ENCODE peak calls at places on chromosomes 7 and 10, in ten cellular contexts. E is fibroblast of lung, H is PC-9, C is foreskin fibroblast, K is AG09309, A is GM06990, M is right lobe of liver, Z is endothelial cell of umbilical vein, J is left lung, G is mammary epithelial cell. F is an unnamed sample.

GRCh38 chr10:133242611-133243356 is 5.1 kb downstream of the VENTX start:
- DNase-seq in E (peak), H (no peak), C (no peak), K (no peak), A (no peak), M (no peak), Z (no peak), J (no peak), G (no peak), F (peak)

GRCh38 chr7:74405191-74405898 is 48.4 kb upstream of the GTF2IRD1 start:
- DNase-seq in E (no peak), H (no peak), C (peak), K (no peak), A (no peak), M (no peak), Z (no peak), J (no peak), G (no peak), F (no peak)

GRCh38 chr7:157457355-157458253 is 120.8 kb downstream of the DNAJB6 start:
- DNase-seq in E (no peak), H (peak), C (no peak), K (no peak), A (no peak), M (no peak), Z (no peak), J (peak), G (no peak), F (no peak)

GRCh38 chr7:78770422-78771410 is 682.8 kb downstream of the MAGI2 start:
- DNase-seq in E (peak), H (no peak), C (peak), K (no peak), A (no peak), M (no peak), Z (no peak), J (no peak), G (no peak), F (peak)

GRCh38 chr7:93048136-93048930 is 69.4 kb downstream of the SAMD9 start:
- DNase-seq in E (peak), H (no peak), C (peak), K (no peak), A (no peak), M (no peak), Z (no peak), J (no peak), G (no peak), F (no peak)

GRCh38 chr7:44176486-44176885 is 12.8 kb downstream of the GCK start:
- DNase-seq in E (no peak), H (no peak), C (no peak), K (no peak), A (no peak), M (no peak), Z (no peak), J (no peak), G (no peak), F (no peak)

GRCh38 chr7:137850586-137850985 is 3.8 kb upstream of the DGKI start:
- DNase-seq in E (no peak), H (no peak), C (peak), K (no peak), A (no peak), M (no peak), Z (no peak), J (no peak), G (no peak), F (no peak)

GRCh38 chr10:74432841-74433594 is 282.0 kb downstream of the ADK start:
- DNase-seq in E (peak), H (no peak), C (peak), K (peak), A (no peak), M (no peak), Z (no peak), J (no peak), G (peak), F (peak)

GRCh38 chr10:79159141-79159619 is 90.4 kb downstream of the ZMIZ1 start:
- DNase-seq in E (peak), H (no peak), C (peak), K (no peak), A (no peak), M (no peak), Z (peak), J (peak), G (no peak), F (peak)

GRCh38 chr7:28955723-28956607 is 2.2 kb downstream of the TRIL start:
- DNase-seq in E (peak), H (no peak), C (peak), K (no peak), A (peak), M (peak), Z (peak), J (peak), G (peak), F (no peak)

GRCh38 chr7:7529328-7529727 is 6.3 kb downstream of the COL28A1 start:
- DNase-seq in E (no peak), H (no peak), C (no peak), K (no peak), A (no peak), M (no peak), Z (no peak), J (no peak), G (no peak), F (no peak)

GRCh38 chr7:129188372-129188891 is at the start of gene SMO:
- DNase-seq in E (peak), H (no peak), C (peak), K (no peak), A (no peak), M (peak), Z (peak), J (peak), G (no peak), F (no peak)

GRCh38 chr10:57846307-57847065 is 421.2 kb downstream of the IPMK start:
- DNase-seq in E (no peak), H (no peak), C (no peak), K (no peak), A (no peak), M (no peak), Z (no peak), J (no peak), G (no peak), F (no peak)

GRCh38 chr7:134476044-134476443 is 17.1 kb upstream of the AKR1B1 start:
- DNase-seq in E (no peak), H (no peak), C (no peak), K (no peak), A (no peak), M (no peak), Z (no peak), J (no peak), G (no peak), F (no peak)

GRCh38 chr10:36191009-36191408 is 548.9 kb upstream of the FZD8 start:
- DNase-seq in E (no peak), H (no peak), C (no peak), K (no peak), A (no peak), M (no peak), Z (no peak), J (no peak), G (no peak), F (no peak)

GRCh38 chr10:51700228-51700835 is 937 bp upstream of the CSTF2T start:
- DNase-seq in E (peak), H (no peak), C (no peak), K (no peak), A (no peak), M (no peak), Z (no peak), J (no peak), G (peak), F (no peak)

GRCh38 chr10:111650088-111650487 is 533.5 kb downstream of the GPAM start:
- DNase-seq in E (no peak), H (no peak), C (no peak), K (no peak), A (no peak), M (no peak), Z (no peak), J (no peak), G (no peak), F (no peak)

GRCh38 chr10:71747039-71747807 is 26.1 kb downstream of the VSIR start:
- DNase-seq in E (no peak), H (no peak), C (peak), K (no peak), A (no peak), M (no peak), Z (no peak), J (no peak), G (peak), F (no peak)

GRCh38 chr10:103969857-103970627 is 3.1 kb downstream of the SLK start:
- DNase-seq in E (no peak), H (no peak), C (peak), K (no peak), A (no peak), M (no peak), Z (peak), J (no peak), G (no peak), F (no peak)

GRCh38 chr10:132517951-132518521 is 19.6 kb upstream of the INPP5A start:
- DNase-seq in E (no peak), H (no peak), C (no peak), K (no peak), A (no peak), M (no peak), Z (no peak), J (peak), G (no peak), F (no peak)

GRCh38 chr7:155803418-155804376 is 8.6 kb downstream of the SHH start:
- DNase-seq in E (no peak), H (no peak), C (peak), K (no peak), A (no peak), M (no peak), Z (no peak), J (peak), G (no peak), F (no peak)

GRCh38 chr7:124655990-124656389 is 109.6 kb downstream of the GPR37 start:
- DNase-seq in E (no peak), H (no peak), C (no peak), K (no peak), A (no peak), M (no peak), Z (no peak), J (no peak), G (no peak), F (no peak)

GRCh38 chr10:119466655-119467054 is 75.9 kb downstream of the RGS10 start:
- DNase-seq in E (no peak), H (peak), C (no peak), K (no peak), A (no peak), M (no peak), Z (no peak), J (no peak), G (peak), F (no peak)

GRCh38 chr7:103751476-103751875 is 238.0 kb downstream of the RELN start:
- DNase-seq in E (no peak), H (no peak), C (no peak), K (no peak), A (no peak), M (no peak), Z (no peak), J (peak), G (peak), F (no peak)

GRCh38 chr7:35336444-35336843 is 82.5 kb upstream of the TBX20 start:
- DNase-seq in E (no peak), H (no peak), C (no peak), K (no peak), A (no peak), M (no peak), Z (no peak), J (no peak), G (no peak), F (no peak)

GRCh38 chr10:123270221-123270620 is 116.0 kb downstream of the BUB3 start:
- DNase-seq in E (peak), H (no peak), C (peak), K (peak), A (no peak), M (no peak), Z (no peak), J (no peak), G (peak), F (peak)

GRCh38 chr7:1844956-1845390 is 174.9 kb downstream of the ELFN1 start:
- DNase-seq in E (no peak), H (peak), C (peak), K (no peak), A (peak), M (peak), Z (no peak), J (peak), G (no peak), F (no peak)

GRCh38 chr7:142870575-142871259 is 14.8 kb downstream of the TRPV6 start:
- DNase-seq in E (no peak), H (peak), C (no peak), K (no peak), A (no peak), M (no peak), Z (no peak), J (no peak), G (no peak), F (no peak)

GRCh38 chr7:92696584-92696983 is 106.4 kb upstream of the FAM133B start:
- DNase-seq in E (no peak), H (no peak), C (no peak), K (no peak), A (no peak), M (no peak), Z (no peak), J (no peak), G (no peak), F (no peak)

GRCh38 chr7:149624006-149624405 is 126.4 kb upstream of the ZNF746 start:
- DNase-seq in E (peak), H (no peak), C (peak), K (no peak), A (peak), M (peak), Z (peak), J (no peak), G (peak), F (no peak)

GRCh38 chr10:88131561-88132139 is 268.2 kb downstream of the PTEN start:
- DNase-seq in E (no peak), H (no peak), C (peak), K (no peak), A (no peak), M (no peak), Z (no peak), J (no peak), G (peak), F (peak)

GRCh38 chr7:113918946-113919345 is at the start of gene PPP1R3A:
- DNase-seq in E (no peak), H (no peak), C (no peak), K (no peak), A (no peak), M (no peak), Z (no peak), J (no peak), G (no peak), F (no peak)

GRCh38 chr10:117241541-117242462 is 888 bp downstream of the SLC18A2 start:
- DNase-seq in E (no peak), H (no peak), C (peak), K (no peak), A (no peak), M (peak), Z (no peak), J (peak), G (peak), F (peak)

GRCh38 chr7:122166708-122167107 is 22.7 kb upstream of the AASS start:
- DNase-seq in E (peak), H (peak), C (peak), K (peak), A (no peak), M (no peak), Z (peak), J (no peak), G (peak), F (peak)

GRCh38 chr7:117019786-117020604 is 66.7 kb downstream of the ST7 start:
- DNase-seq in E (peak), H (no peak), C (peak), K (no peak), A (no peak), M (peak), Z (peak), J (peak), G (peak), F (peak)

GRCh38 chr10:13272164-13272571 is 27.7 kb downstream of the PHYH start:
- DNase-seq in E (peak), H (no peak), C (peak), K (no peak), A (no peak), M (peak), Z (no peak), J (peak), G (no peak), F (peak)

GRCh38 chr7:142440219-142441073 is 182.6 kb upstream of the PRSS58 start:
- DNase-seq in E (peak), H (peak), C (peak), K (no peak), A (no peak), M (no peak), Z (peak), J (no peak), G (peak), F (peak)

GRCh38 chr7:27193335-27194001 is 6.4 kb downstream of the HOXA13 start:
- DNase-seq in E (no peak), H (no peak), C (peak), K (no peak), A (no peak), M (no peak), Z (no peak), J (no peak), G (no peak), F (no peak)
- H3K4me3 ChIP-seq in E (no peak), H (no peak), C (peak), K (peak), A (no peak), M (no peak), Z (no peak), J (peak), G (no peak), F (no peak)

GRCh38 chr10:62681211-62681940 is 123.1 kb upstream of the ADO start:
- DNase-seq in E (no peak), H (no peak), C (no peak), K (no peak), A (peak), M (no peak), Z (no peak), J (peak), G (no peak), F (no peak)
- TF ChIP-seq CTCF in E (no peak), H (no peak), C (no peak), K (no peak), A (peak), M (no peak), Z (no peak), J (no peak), G (no peak), F (no peak)

GRCh38 chr10:69867699-69868558 is 66.2 kb downstream of the COL13A1 start:
- DNase-seq in E (no peak), H (no peak), C (no peak), K (no peak), A (no peak), M (no peak), Z (no peak), J (no peak), G (no peak), F (no peak)
- H3K4me3 ChIP-seq in E (no peak), H (no peak), C (no peak), K (no peak), A (no peak), M (no peak), Z (no peak), J (no peak), G (no peak), F (no peak)

GRCh38 chr10:32005050-32005449 is 51.2 kb downstream of the KIF5B start:
- DNase-seq in E (peak), H (peak), C (peak), K (no peak), A (peak), M (no peak), Z (peak), J (no peak), G (peak), F (peak)
- TF ChIP-seq CTCF in E (peak), H (peak), C (peak), K (peak), A (peak), M (peak), Z (peak), J (peak), G (peak), F (peak)

F was measured in AG10803.